ENCODE peak calls at places on chromosomes 13 and 19, in ten cellular contexts. One of them, this sample, is unnamed.

GRCh38 chr13:74770361-74770760 is 636.2 kb upstream of the KLF12 start:
- DNase-seq in left lung: no peak
- DNase-seq in GM12865: no peak
- DNase-seq in brain microvascular endothelial cell: peak; percentile 90
- DNase-seq in lung: no peak
- DNase-seq in OCI-LY7: no peak
- DNase-seq in RWPE1: peak; percentile 4
- DNase-seq in endothelial cell: no peak
- DNase-seq in keratinocyte: peak; percentile 11
- DNase-seq in CD4-positive, alpha-beta T cell: no peak
- DNase-seq in this sample: no peak

GRCh38 chr13:72290962-72291681 is 424.1 kb upstream of the DACH1 start:
- DNase-seq in left lung: no peak
- DNase-seq in GM12865: no peak
- DNase-seq in brain microvascular endothelial cell: peak; percentile 58
- DNase-seq in lung: no peak
- DNase-seq in OCI-LY7: no peak
- DNase-seq in RWPE1: peak; percentile 30
- DNase-seq in endothelial cell: no peak
- DNase-seq in keratinocyte: peak; percentile 21
- DNase-seq in CD4-positive, alpha-beta T cell: no peak
- DNase-seq in this sample: no peak

GRCh38 chr13:24618219-24618955 is 61.8 kb upstream of the ATP12A start:
- DNase-seq in left lung: no peak
- DNase-seq in GM12865: peak; percentile 94
- DNase-seq in brain microvascular endothelial cell: no peak
- DNase-seq in lung: no peak
- DNase-seq in OCI-LY7: peak; percentile 70
- DNase-seq in RWPE1: no peak
- DNase-seq in endothelial cell: no peak
- DNase-seq in keratinocyte: no peak
- DNase-seq in CD4-positive, alpha-beta T cell: peak; percentile 18
- DNase-seq in this sample: peak; percentile 73

GRCh38 chr19:6521718-6522646 is 8.8 kb upstream of the TNFSF9 start:
- DNase-seq in left lung: no peak
- DNase-seq in GM12865: peak; percentile 91
- DNase-seq in brain microvascular endothelial cell: peak; percentile 9
- DNase-seq in lung: no peak
- DNase-seq in OCI-LY7: peak; percentile 91
- DNase-seq in RWPE1: no peak
- DNase-seq in endothelial cell: no peak
- DNase-seq in keratinocyte: no peak
- DNase-seq in CD4-positive, alpha-beta T cell: no peak
- DNase-seq in this sample: no peak

GRCh38 chr19:4338441-4339350 is at the start of gene STAP2:
- DNase-seq in left lung: peak; percentile 82
- DNase-seq in GM12865: peak; percentile 70
- DNase-seq in brain microvascular endothelial cell: no peak
- DNase-seq in lung: peak; percentile 53
- DNase-seq in OCI-LY7: no peak
- DNase-seq in RWPE1: peak; percentile 78
- DNase-seq in endothelial cell: peak; percentile 37
- DNase-seq in keratinocyte: no peak
- DNase-seq in CD4-positive, alpha-beta T cell: no peak
- DNase-seq in this sample: no peak

GRCh38 chr19:44819246-44819832 is 10.4 kb downstream of the BCAM start:
- DNase-seq in left lung: no peak
- DNase-seq in GM12865: no peak
- DNase-seq in brain microvascular endothelial cell: no peak
- DNase-seq in lung: no peak
- DNase-seq in OCI-LY7: no peak
- DNase-seq in RWPE1: no peak
- DNase-seq in endothelial cell: no peak
- DNase-seq in keratinocyte: no peak
- DNase-seq in CD4-positive, alpha-beta T cell: no peak
- DNase-seq in this sample: no peak

GRCh38 chr19:19110410-19111137 is 27.7 kb downstream of the TMEM161A start:
- DNase-seq in left lung: no peak
- DNase-seq in GM12865: peak; percentile 35
- DNase-seq in brain microvascular endothelial cell: peak; percentile 9
- DNase-seq in lung: no peak
- DNase-seq in OCI-LY7: no peak
- DNase-seq in RWPE1: no peak
- DNase-seq in endothelial cell: peak; percentile 19
- DNase-seq in keratinocyte: no peak
- DNase-seq in CD4-positive, alpha-beta T cell: no peak
- DNase-seq in this sample: peak; percentile 62

GRCh38 chr19:18328340-18329034 is 5.6 kb upstream of the LSM4 start:
- DNase-seq in left lung: no peak
- DNase-seq in GM12865: peak; percentile 96
- DNase-seq in brain microvascular endothelial cell: peak; percentile 96
- DNase-seq in lung: peak; percentile 96
- DNase-seq in OCI-LY7: peak; percentile 94
- DNase-seq in RWPE1: peak; percentile 99
- DNase-seq in endothelial cell: peak; percentile 82
- DNase-seq in keratinocyte: peak; percentile 73
- DNase-seq in CD4-positive, alpha-beta T cell: peak; percentile 76
- DNase-seq in this sample: peak; percentile 96

GRCh38 chr13:77928909-77929308 is 10.3 kb upstream of the EDNRB start:
- DNase-seq in left lung: no peak
- DNase-seq in GM12865: peak; percentile 63
- DNase-seq in brain microvascular endothelial cell: no peak
- DNase-seq in lung: no peak
- DNase-seq in OCI-LY7: no peak
- DNase-seq in RWPE1: peak; percentile 10
- DNase-seq in endothelial cell: no peak
- DNase-seq in keratinocyte: no peak
- DNase-seq in CD4-positive, alpha-beta T cell: no peak
- DNase-seq in this sample: peak; percentile 48

GRCh38 chr13:25882732-25883357 is 169.0 kb downstream of the SHISA2 start:
- DNase-seq in left lung: no peak
- DNase-seq in GM12865: no peak
- DNase-seq in brain microvascular endothelial cell: no peak
- DNase-seq in lung: no peak
- DNase-seq in OCI-LY7: no peak
- DNase-seq in RWPE1: no peak
- DNase-seq in endothelial cell: no peak
- DNase-seq in keratinocyte: no peak
- DNase-seq in CD4-positive, alpha-beta T cell: no peak
- DNase-seq in this sample: no peak

DNA sequence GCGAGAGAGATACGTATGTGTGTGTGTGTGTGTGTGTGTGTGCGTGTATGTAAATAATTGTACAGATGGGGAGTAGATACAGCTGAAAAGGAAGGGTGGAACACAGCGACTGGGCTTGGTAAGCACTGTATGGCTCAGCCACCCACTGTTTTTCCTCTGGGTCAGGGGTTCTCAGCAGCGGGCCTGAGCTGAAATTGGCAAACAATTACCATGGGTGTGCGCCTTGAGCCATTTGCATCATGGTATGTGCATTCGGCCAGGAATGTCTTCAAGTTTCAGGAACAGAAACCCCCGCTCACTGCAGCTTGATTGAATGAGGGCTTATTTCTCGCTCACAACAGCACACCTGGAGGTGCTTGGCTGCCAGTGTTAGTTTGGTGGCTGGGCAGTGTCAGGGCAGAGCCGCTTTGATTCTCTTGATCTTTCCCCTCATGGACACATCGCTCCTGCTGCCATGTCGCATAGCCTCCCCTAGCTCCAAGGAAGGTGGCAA is 126.7 kb downstream of the SIPA1L3 start:
- DNase-seq in left lung: no peak
- DNase-seq in GM12865: peak; percentile 91
- DNase-seq in brain microvascular endothelial cell: no peak
- DNase-seq in lung: no peak
- DNase-seq in OCI-LY7: peak; percentile 95
- DNase-seq in RWPE1: no peak
- DNase-seq in endothelial cell: no peak
- DNase-seq in keratinocyte: no peak
- DNase-seq in CD4-positive, alpha-beta T cell: no peak
- DNase-seq in this sample: peak; percentile 69
- TF ChIP-seq CTCF in left lung: no peak
- TF ChIP-seq CTCF in GM12865: peak; percentile 40
- TF ChIP-seq CTCF in brain microvascular endothelial cell: no peak
- TF ChIP-seq CTCF in lung: no peak
- TF ChIP-seq CTCF in OCI-LY7: peak; percentile 61
- TF ChIP-seq CTCF in RWPE1: no peak
- TF ChIP-seq CTCF in endothelial cell: no peak
- TF ChIP-seq CTCF in keratinocyte: no peak
- TF ChIP-seq CTCF in CD4-positive, alpha-beta T cell: no peak
- TF ChIP-seq CTCF in this sample: peak; percentile 24

DNA sequence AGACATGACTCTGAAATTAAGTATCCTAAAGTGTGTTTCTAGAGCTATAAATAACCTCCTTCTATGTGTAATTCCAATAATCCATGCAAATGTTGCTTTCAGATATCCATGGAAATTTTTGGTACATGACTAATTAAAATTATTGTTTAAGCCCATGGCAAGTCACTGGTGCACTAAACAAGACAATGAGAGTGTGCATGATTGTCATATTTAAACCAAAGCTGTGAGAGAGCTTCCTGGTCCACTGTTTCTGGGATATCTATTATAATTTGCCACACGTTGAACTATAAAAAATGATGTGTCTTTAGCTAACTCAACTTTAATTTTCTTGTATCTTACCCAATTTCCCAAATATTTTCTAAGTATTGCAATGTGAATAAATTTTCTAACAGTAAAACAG is 55.6 kb upstream of the NBEA start:
- DNase-seq in left lung: no peak
- DNase-seq in GM12865: no peak
- DNase-seq in brain microvascular endothelial cell: no peak
- DNase-seq in lung: no peak
- DNase-seq in OCI-LY7: no peak
- DNase-seq in RWPE1: no peak
- DNase-seq in endothelial cell: no peak
- DNase-seq in keratinocyte: no peak
- DNase-seq in CD4-positive, alpha-beta T cell: no peak
- DNase-seq in this sample: no peak
- TF ChIP-seq CTCF in left lung: no peak
- TF ChIP-seq CTCF in GM12865: no peak
- TF ChIP-seq CTCF in brain microvascular endothelial cell: no peak
- TF ChIP-seq CTCF in lung: no peak
- TF ChIP-seq CTCF in OCI-LY7: no peak
- TF ChIP-seq CTCF in RWPE1: no peak
- TF ChIP-seq CTCF in endothelial cell: no peak
- TF ChIP-seq CTCF in keratinocyte: no peak
- TF ChIP-seq CTCF in CD4-positive, alpha-beta T cell: no peak
- TF ChIP-seq CTCF in this sample: no peak

DNA sequence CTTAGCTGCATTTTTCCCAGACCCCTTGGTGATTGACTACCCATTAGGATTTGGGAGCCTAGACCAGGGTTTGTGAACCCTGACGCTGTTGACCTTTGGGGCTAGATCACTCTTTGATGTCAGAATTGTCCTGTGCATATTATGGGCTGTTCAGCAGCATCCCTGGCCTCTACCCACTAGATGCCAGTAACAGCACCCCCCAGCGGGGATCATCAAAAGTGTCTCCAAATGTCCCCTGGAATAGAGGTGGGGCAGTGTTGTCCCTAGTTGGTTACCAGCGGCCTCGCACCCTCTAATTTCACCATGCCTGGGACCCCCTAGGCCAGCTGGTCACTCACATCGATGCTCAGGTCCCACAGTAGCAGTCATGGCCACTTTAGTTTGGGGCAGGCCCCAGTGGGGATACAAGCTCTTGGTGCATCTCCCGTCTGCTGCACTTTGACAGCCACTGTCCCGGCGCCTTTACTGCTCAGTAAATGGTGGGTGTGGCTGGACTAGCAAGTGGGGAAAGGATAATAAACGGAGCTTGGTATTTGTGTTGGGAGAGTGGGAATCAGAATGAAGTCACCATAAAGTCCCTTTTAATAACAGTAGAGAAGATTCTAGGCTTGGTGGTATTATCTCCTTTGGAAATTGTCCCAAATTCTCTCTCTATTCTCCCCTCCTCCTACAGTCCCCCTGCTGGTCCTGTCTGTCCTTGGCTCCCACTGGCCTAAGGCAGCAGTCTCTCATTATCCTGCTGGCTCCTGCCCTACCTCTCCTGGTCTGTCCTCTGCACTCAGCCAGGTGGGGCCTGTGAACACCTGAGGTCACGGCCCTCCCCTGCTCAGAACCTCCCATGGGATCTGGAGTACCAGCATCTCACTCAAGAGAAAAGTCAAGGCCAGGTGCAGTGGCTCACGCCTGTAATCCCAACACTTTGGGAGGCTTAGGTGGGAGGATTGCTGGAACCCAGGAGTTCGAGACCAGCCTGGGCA is 80.6 kb downstream of the SIPA1L3 start:
- DNase-seq in left lung: no peak
- DNase-seq in GM12865: peak; percentile 64
- DNase-seq in brain microvascular endothelial cell: no peak
- DNase-seq in lung: no peak
- DNase-seq in OCI-LY7: peak; percentile 64
- DNase-seq in RWPE1: no peak
- DNase-seq in endothelial cell: peak; percentile 34
- DNase-seq in keratinocyte: no peak
- DNase-seq in CD4-positive, alpha-beta T cell: no peak
- DNase-seq in this sample: no peak
- TF ChIP-seq CTCF in left lung: no peak
- TF ChIP-seq CTCF in GM12865: peak; percentile 58
- TF ChIP-seq CTCF in brain microvascular endothelial cell: peak; percentile 62
- TF ChIP-seq CTCF in lung: no peak
- TF ChIP-seq CTCF in OCI-LY7: peak; percentile 92
- TF ChIP-seq CTCF in RWPE1: no peak
- TF ChIP-seq CTCF in endothelial cell: peak; percentile 32
- TF ChIP-seq CTCF in keratinocyte: no peak
- TF ChIP-seq CTCF in CD4-positive, alpha-beta T cell: no peak
- TF ChIP-seq CTCF in this sample: peak; percentile 29

GRCh38 chr19:50796634-50797428 is 6.6 kb downstream of the ACP4 start:
- DNase-seq in left lung: no peak
- DNase-seq in GM12865: no peak
- DNase-seq in brain microvascular endothelial cell: no peak
- DNase-seq in lung: no peak
- DNase-seq in OCI-LY7: no peak
- DNase-seq in RWPE1: no peak
- DNase-seq in endothelial cell: no peak
- DNase-seq in keratinocyte: no peak
- DNase-seq in CD4-positive, alpha-beta T cell: no peak
- DNase-seq in this sample: no peak

GRCh38 chr19:50797429-50798115 is 7.4 kb downstream of the ACP4 start:
- DNase-seq in left lung: no peak
- DNase-seq in GM12865: no peak
- DNase-seq in brain microvascular endothelial cell: no peak
- DNase-seq in lung: no peak
- DNase-seq in OCI-LY7: no peak
- DNase-seq in RWPE1: no peak
- DNase-seq in endothelial cell: no peak
- DNase-seq in keratinocyte: no peak
- DNase-seq in CD4-positive, alpha-beta T cell: no peak
- DNase-seq in this sample: no peak

GRCh38 chr19:50794778-50795664 is 4.8 kb downstream of the ACP4 start:
- DNase-seq in left lung: no peak
- DNase-seq in GM12865: peak; percentile 70
- DNase-seq in brain microvascular endothelial cell: no peak
- DNase-seq in lung: no peak
- DNase-seq in OCI-LY7: peak; percentile 55
- DNase-seq in RWPE1: no peak
- DNase-seq in endothelial cell: no peak
- DNase-seq in keratinocyte: no peak
- DNase-seq in CD4-positive, alpha-beta T cell: no peak
- DNase-seq in this sample: peak; percentile 44

GRCh38 chr19:50795665-50796073 is 5.5 kb downstream of the ACP4 start:
- DNase-seq in left lung: no peak
- DNase-seq in GM12865: peak; percentile 56
- DNase-seq in brain microvascular endothelial cell: no peak
- DNase-seq in lung: no peak
- DNase-seq in OCI-LY7: peak; percentile 27
- DNase-seq in RWPE1: no peak
- DNase-seq in endothelial cell: no peak
- DNase-seq in keratinocyte: no peak
- DNase-seq in CD4-positive, alpha-beta T cell: no peak
- DNase-seq in this sample: no peak

GRCh38 chr19:50796128-50796633 is 6.0 kb downstream of the ACP4 start:
- DNase-seq in left lung: no peak
- DNase-seq in GM12865: peak; percentile 51
- DNase-seq in brain microvascular endothelial cell: no peak
- DNase-seq in lung: no peak
- DNase-seq in OCI-LY7: peak; percentile 37
- DNase-seq in RWPE1: no peak
- DNase-seq in endothelial cell: no peak
- DNase-seq in keratinocyte: no peak
- DNase-seq in CD4-positive, alpha-beta T cell: no peak
- DNase-seq in this sample: no peak
- TF ChIP-seq CTCF in left lung: no peak
- TF ChIP-seq CTCF in GM12865: no peak
- TF ChIP-seq CTCF in brain microvascular endothelial cell: no peak
- TF ChIP-seq CTCF in lung: no peak
- TF ChIP-seq CTCF in OCI-LY7: peak; percentile 59
- TF ChIP-seq CTCF in RWPE1: no peak
- TF ChIP-seq CTCF in endothelial cell: no peak
- TF ChIP-seq CTCF in keratinocyte: no peak
- TF ChIP-seq CTCF in CD4-positive, alpha-beta T cell: no peak
- TF ChIP-seq CTCF in this sample: no peak

This sample was measured in GM13977.